ENCODE peak calls at places on chromosomes 6 and 20, in ten cellular contexts. W is GM18507; Z is activated CD4-positive, alpha-beta T cell treated with anti-CD3 and anti-CD28 coated beads, Interleukin-2, amount 50 U/mL, for 4 hours; S is A172; R is lung; I is stomach; D is right cardiac atrium; E is heart right ventricle; Q is cardiac muscle cell; F is iPS-NIHi11. K is an unnamed sample.

GRCh38 chr6:116450769-116451740 is 10.1 kb upstream of the CALHM6 start:
- DNase-seq in W (peak), Z (no peak), S (no peak), R (no peak), I (peak), D (no peak), E (no peak), Q (no peak), F (no peak), K (no peak)

GRCh38 chr6:107633680-107634141 is 143.8 kb downstream of the SOBP start:
- DNase-seq in W (no peak), Z (no peak), S (no peak), R (no peak), I (no peak), D (no peak), E (peak), Q (no peak), F (no peak), K (no peak)

GRCh38 chr20:57374931-57375651 is 16.1 kb upstream of the RBM38 start:
- DNase-seq in W (no peak), Z (no peak), S (no peak), R (peak), I (no peak), D (no peak), E (no peak), Q (no peak), F (no peak), K (no peak)

GRCh38 chr6:155252581-155252980 is 11.2 kb upstream of the CLDN20 start:
- DNase-seq in W (no peak), Z (no peak), S (no peak), R (no peak), I (no peak), D (no peak), E (no peak), Q (no peak), F (no peak), K (no peak)

GRCh38 chr6:139409026-139409425 is 34.6 kb upstream of the CITED2 start:
- DNase-seq in W (no peak), Z (no peak), S (peak), R (no peak), I (no peak), D (no peak), E (no peak), Q (peak), F (no peak), K (peak)

GRCh38 chr6:15516923-15517560 is 145.8 kb downstream of the DTNBP1 start:
- DNase-seq in W (no peak), Z (no peak), S (no peak), R (no peak), I (no peak), D (no peak), E (no peak), Q (no peak), F (no peak), K (no peak)

GRCh38 chr6:126650931-126651330 is 311.0 kb downstream of the CENPW start:
- DNase-seq in W (no peak), Z (no peak), S (no peak), R (no peak), I (no peak), D (no peak), E (no peak), Q (peak), F (no peak), K (peak)

GRCh38 chr6:160215232-160215631 is 43.4 kb downstream of the SLC22A2 start:
- DNase-seq in W (no peak), Z (no peak), S (peak), R (no peak), I (no peak), D (no peak), E (no peak), Q (peak), F (no peak), K (no peak)

GRCh38 chr6:72916906-72917305 is 295.0 kb downstream of the KCNQ5 start:
- DNase-seq in W (no peak), Z (no peak), S (no peak), R (no peak), I (no peak), D (peak), E (no peak), Q (peak), F (no peak), K (no peak)

GRCh38 chr20:57983082-57983481 is 245.4 kb downstream of the ANKRD60 start:
- DNase-seq in W (no peak), Z (no peak), S (no peak), R (no peak), I (no peak), D (no peak), E (no peak), Q (no peak), F (no peak), K (peak)

GRCh38 chr20:50302463-50303041 is 111.9 kb downstream of the CEBPB start:
- DNase-seq in W (no peak), Z (no peak), S (no peak), R (no peak), I (no peak), D (peak), E (no peak), Q (peak), F (no peak), K (no peak)

GRCh38 chr6:144581807-144582537 is 296.8 kb downstream of the UTRN start:
- DNase-seq in W (no peak), Z (peak), S (peak), R (no peak), I (no peak), D (no peak), E (no peak), Q (peak), F (peak), K (peak)

GRCh38 chr6:33880104-33880678 is 76.4 kb upstream of the MLN start:
- DNase-seq in W (no peak), Z (no peak), S (no peak), R (no peak), I (no peak), D (no peak), E (no peak), Q (no peak), F (peak), K (no peak)

GRCh38 chr20:59064214-59064722 is 21.7 kb upstream of the PRELID3B start:
- DNase-seq in W (no peak), Z (no peak), S (no peak), R (no peak), I (no peak), D (no peak), E (no peak), Q (no peak), F (no peak), K (no peak)

GRCh38 chr6:70956451-70957283 is at the start of gene B3GAT2:
- DNase-seq in W (no peak), Z (no peak), S (no peak), R (no peak), I (no peak), D (no peak), E (no peak), Q (peak), F (peak), K (peak)

GRCh38 chr6:166563805-166564204 is 22.7 kb downstream of the RAMACL start:
- DNase-seq in W (no peak), Z (no peak), S (no peak), R (no peak), I (no peak), D (no peak), E (no peak), Q (no peak), F (no peak), K (no peak)

GRCh38 chr6:135496805-135497411 is 632 bp downstream of the AHI1 start:
- DNase-seq in W (no peak), Z (no peak), S (no peak), R (no peak), I (no peak), D (no peak), E (no peak), Q (no peak), F (no peak), K (no peak)

GRCh38 chr6:31308050-31308844 is 36.4 kb upstream of the HLA-C start:
- DNase-seq in W (no peak), Z (peak), S (no peak), R (peak), I (peak), D (peak), E (peak), Q (no peak), F (peak), K (no peak)

GRCh38 chr6:45625191-45625664 is 247.5 kb upstream of the SUPT3H start:
- DNase-seq in W (no peak), Z (no peak), S (peak), R (no peak), I (no peak), D (no peak), E (no peak), Q (peak), F (no peak), K (no peak)

GRCh38 chr6:137867685-137868509 is 838 bp downstream of the TNFAIP3 start:
- DNase-seq in W (no peak), Z (peak), S (no peak), R (no peak), I (peak), D (peak), E (peak), Q (no peak), F (peak), K (peak)

GRCh38 chr6:72246926-72247325 is 360.6 kb downstream of the RIMS1 start:
- DNase-seq in W (no peak), Z (no peak), S (no peak), R (no peak), I (no peak), D (no peak), E (no peak), Q (peak), F (peak), K (no peak)

GRCh38 chr6:144158133-144158532 is 7.8 kb downstream of the STX11 start:
- DNase-seq in W (no peak), Z (no peak), S (peak), R (peak), I (no peak), D (peak), E (no peak), Q (peak), F (peak), K (peak)

GRCh38 chr20:7696311-7696710 is 243.9 kb downstream of the HAO1 start:
- DNase-seq in W (no peak), Z (no peak), S (no peak), R (no peak), I (no peak), D (no peak), E (no peak), Q (no peak), F (no peak), K (peak)

GRCh38 chr6:508614-509013 is 117.1 kb downstream of the IRF4 start:
- DNase-seq in W (no peak), Z (no peak), S (no peak), R (no peak), I (no peak), D (no peak), E (no peak), Q (no peak), F (no peak), K (no peak)

GRCh38 chr6:146950351-146950835 is 253.8 kb upstream of the STXBP5 start:
- DNase-seq in W (no peak), Z (no peak), S (peak), R (no peak), I (no peak), D (no peak), E (no peak), Q (peak), F (no peak), K (no peak)

GRCh38 chr6:156279306-156279969 is 497.7 kb upstream of the ARID1B start:
- DNase-seq in W (no peak), Z (no peak), S (no peak), R (no peak), I (no peak), D (no peak), E (no peak), Q (no peak), F (no peak), K (peak)

GRCh38 chr6:37777272-37777736 is 42.2 kb upstream of the ZFAND3 start:
- DNase-seq in W (no peak), Z (no peak), S (no peak), R (no peak), I (no peak), D (no peak), E (no peak), Q (no peak), F (peak), K (peak)

GRCh38 chr6:15977050-15977449 is 151.8 kb upstream of the MYLIP start:
- DNase-seq in W (no peak), Z (no peak), S (no peak), R (no peak), I (no peak), D (no peak), E (no peak), Q (no peak), F (no peak), K (peak)

GRCh38 chr6:165049362-165049761 is 260.0 kb downstream of the C6orf118 start:
- DNase-seq in W (no peak), Z (no peak), S (peak), R (no peak), I (no peak), D (no peak), E (no peak), Q (peak), F (peak), K (peak)

GRCh38 chr6:153814136-153814535 is 224.9 kb upstream of the OPRM1 start:
- DNase-seq in W (no peak), Z (no peak), S (no peak), R (no peak), I (no peak), D (no peak), E (no peak), Q (no peak), F (peak), K (no peak)

GRCh38 chr6:13848553-13849150 is 34.3 kb upstream of the MCUR1 start:
- DNase-seq in W (no peak), Z (no peak), S (no peak), R (no peak), I (no peak), D (no peak), E (no peak), Q (peak), F (no peak), K (no peak)

GRCh38 chr20:59047938-59048680 is 5.5 kb upstream of the PRELID3B start:
- DNase-seq in W (no peak), Z (no peak), S (peak), R (peak), I (no peak), D (no peak), E (no peak), Q (peak), F (no peak), K (no peak)

GRCh38 chr20:41377275-41377674 is 10.7 kb upstream of the EMILIN3 start:
- DNase-seq in W (no peak), Z (no peak), S (no peak), R (no peak), I (no peak), D (no peak), E (no peak), Q (no peak), F (no peak), K (no peak)

GRCh38 chr6:127952831-127953230 is 52.0 kb upstream of the THEMIS start:
- DNase-seq in W (no peak), Z (no peak), S (no peak), R (no peak), I (no peak), D (no peak), E (no peak), Q (no peak), F (no peak), K (no peak)

GRCh38 chr6:30543824-30544223 is 12.5 kb downstream of the GNL1 start:
- DNase-seq in W (no peak), Z (no peak), S (no peak), R (no peak), I (no peak), D (no peak), E (no peak), Q (no peak), F (no peak), K (no peak)

GRCh38 chr6:48563426-48563825 is 452.4 kb upstream of the PTCHD4 start:
- DNase-seq in W (no peak), Z (no peak), S (no peak), R (no peak), I (no peak), D (no peak), E (no peak), Q (no peak), F (no peak), K (no peak)

GRCh38 chr20:45052698-45053440 is 48.1 kb downstream of the KCNS1 start:
- DNase-seq in W (no peak), Z (no peak), S (peak), R (no peak), I (no peak), D (no peak), E (no peak), Q (peak), F (no peak), K (peak)

K was measured in myocyte.